ENCODE peak calls at places on chromosome 17, in eight cellular contexts. One of them, this sample, is unnamed.

GRCh38 chr17:47280072-47280811 is 26.6 kb downstream of the ITGB3 start:
- DNase-seq in breast epithelium: no peak
- DNase-seq in posterior vena cava: no peak
- DNase-seq in A549: no peak
- DNase-seq in midbrain: no peak
- DNase-seq in AG08396: no peak
- DNase-seq in T-helper 17 cell: no peak
- DNase-seq in AML-193: no peak
- DNase-seq in this sample: no peak

GRCh38 chr17:6043405-6043804 is 26.8 kb upstream of the WSCD1 start:
- DNase-seq in breast epithelium: no peak
- DNase-seq in posterior vena cava: no peak
- DNase-seq in A549: no peak
- DNase-seq in midbrain: no peak
- DNase-seq in AG08396: no peak
- DNase-seq in T-helper 17 cell: no peak
- DNase-seq in AML-193: no peak
- DNase-seq in this sample: no peak

GRCh38 chr17:11848330-11848729 is 148.9 kb downstream of the ZNF18 start:
- DNase-seq in breast epithelium: no peak
- DNase-seq in posterior vena cava: no peak
- DNase-seq in A549: no peak
- DNase-seq in midbrain: no peak
- DNase-seq in AG08396: no peak
- DNase-seq in T-helper 17 cell: no peak
- DNase-seq in AML-193: no peak
- DNase-seq in this sample: no peak

GRCh38 chr17:68794636-68795503 is 160.3 kb downstream of the ABCA8 start:
- DNase-seq in breast epithelium: no peak
- DNase-seq in posterior vena cava: no peak
- DNase-seq in A549: no peak
- DNase-seq in midbrain: peak
- DNase-seq in AG08396: no peak
- DNase-seq in T-helper 17 cell: no peak
- DNase-seq in AML-193: peak
- DNase-seq in this sample: no peak

GRCh38 chr17:58121925-58122324 is 26.3 kb upstream of the OR4D1 start:
- DNase-seq in breast epithelium: no peak
- DNase-seq in posterior vena cava: no peak
- DNase-seq in A549: peak
- DNase-seq in midbrain: peak
- DNase-seq in AG08396: peak
- DNase-seq in T-helper 17 cell: no peak
- DNase-seq in AML-193: peak
- DNase-seq in this sample: no peak

GRCh38 chr17:1640329-1641064 is 5.0 kb downstream of the SCARF1 start:
- DNase-seq in breast epithelium: peak
- DNase-seq in posterior vena cava: no peak
- DNase-seq in A549: no peak
- DNase-seq in midbrain: no peak
- DNase-seq in AG08396: no peak
- DNase-seq in T-helper 17 cell: no peak
- DNase-seq in AML-193: no peak
- DNase-seq in this sample: no peak

GRCh38 chr17:28712037-28712704 is 483 bp upstream of the PROCA1 start:
- DNase-seq in breast epithelium: no peak
- DNase-seq in posterior vena cava: no peak
- DNase-seq in A549: no peak
- DNase-seq in midbrain: peak
- DNase-seq in AG08396: no peak
- DNase-seq in T-helper 17 cell: peak
- DNase-seq in AML-193: peak
- DNase-seq in this sample: no peak

GRCh38 chr17:76475302-76475701 is 7.9 kb downstream of the AANAT start:
- DNase-seq in breast epithelium: no peak
- DNase-seq in posterior vena cava: no peak
- DNase-seq in A549: no peak
- DNase-seq in midbrain: no peak
- DNase-seq in AG08396: no peak
- DNase-seq in T-helper 17 cell: no peak
- DNase-seq in AML-193: no peak
- DNase-seq in this sample: no peak

GRCh38 chr17:17682293-17682736 is 1.1 kb downstream of the RAI1 start:
- DNase-seq in breast epithelium: no peak
- DNase-seq in posterior vena cava: peak
- DNase-seq in A549: peak
- DNase-seq in midbrain: peak
- DNase-seq in AG08396: no peak
- DNase-seq in T-helper 17 cell: peak
- DNase-seq in AML-193: no peak
- DNase-seq in this sample: no peak

GRCh38 chr17:67139784-67140665 is 95.7 kb downstream of the CACNG1 start:
- DNase-seq in breast epithelium: no peak
- DNase-seq in posterior vena cava: no peak
- DNase-seq in A549: peak
- DNase-seq in midbrain: peak
- DNase-seq in AG08396: no peak
- DNase-seq in T-helper 17 cell: no peak
- DNase-seq in AML-193: no peak
- DNase-seq in this sample: peak

GRCh38 chr17:6583411-6583810 is 27.1 kb upstream of the PITPNM3 start:
- DNase-seq in breast epithelium: no peak
- DNase-seq in posterior vena cava: no peak
- DNase-seq in A549: no peak
- DNase-seq in midbrain: no peak
- DNase-seq in AG08396: no peak
- DNase-seq in T-helper 17 cell: no peak
- DNase-seq in AML-193: no peak
- DNase-seq in this sample: no peak

GRCh38 chr17:38341035-38341721 is 2.6 kb downstream of the GPR179 start:
- DNase-seq in breast epithelium: no peak
- DNase-seq in posterior vena cava: no peak
- DNase-seq in A549: no peak
- DNase-seq in midbrain: peak
- DNase-seq in AG08396: peak
- DNase-seq in T-helper 17 cell: no peak
- DNase-seq in AML-193: no peak
- DNase-seq in this sample: no peak

GRCh38 chr17:50599606-50600005 is 35.1 kb upstream of the ABCC3 start:
- DNase-seq in breast epithelium: no peak
- DNase-seq in posterior vena cava: no peak
- DNase-seq in A549: no peak
- DNase-seq in midbrain: no peak
- DNase-seq in AG08396: no peak
- DNase-seq in T-helper 17 cell: no peak
- DNase-seq in AML-193: no peak
- DNase-seq in this sample: no peak

GRCh38 chr17:9003355-9004131 is 17.8 kb upstream of the NTN1 start:
- DNase-seq in breast epithelium: no peak
- DNase-seq in posterior vena cava: peak
- DNase-seq in A549: no peak
- DNase-seq in midbrain: no peak
- DNase-seq in AG08396: no peak
- DNase-seq in T-helper 17 cell: no peak
- DNase-seq in AML-193: no peak
- DNase-seq in this sample: no peak

GRCh38 chr17:64315032-64315490 is 52.0 kb upstream of the TEX2 start:
- DNase-seq in breast epithelium: peak
- DNase-seq in posterior vena cava: peak
- DNase-seq in A549: no peak
- DNase-seq in midbrain: peak
- DNase-seq in AG08396: no peak
- DNase-seq in T-helper 17 cell: no peak
- DNase-seq in AML-193: no peak
- DNase-seq in this sample: no peak

GRCh38 chr17:29193146-29193545 is 12.9 kb upstream of the MYO18A start:
- DNase-seq in breast epithelium: no peak
- DNase-seq in posterior vena cava: no peak
- DNase-seq in A549: no peak
- DNase-seq in midbrain: no peak
- DNase-seq in AG08396: no peak
- DNase-seq in T-helper 17 cell: no peak
- DNase-seq in AML-193: no peak
- DNase-seq in this sample: no peak

GRCh38 chr17:47301161-47301560 is 22.6 kb upstream of the EFCAB13 start:
- DNase-seq in breast epithelium: no peak
- DNase-seq in posterior vena cava: no peak
- DNase-seq in A549: no peak
- DNase-seq in midbrain: no peak
- DNase-seq in AG08396: no peak
- DNase-seq in T-helper 17 cell: no peak
- DNase-seq in AML-193: no peak
- DNase-seq in this sample: no peak

GRCh38 chr17:6454495-6455320 is 10.5 kb downstream of the PIMREG start:
- DNase-seq in breast epithelium: no peak
- DNase-seq in posterior vena cava: no peak
- DNase-seq in A549: no peak
- DNase-seq in midbrain: no peak
- DNase-seq in AG08396: no peak
- DNase-seq in T-helper 17 cell: no peak
- DNase-seq in AML-193: no peak
- DNase-seq in this sample: no peak

GRCh38 chr17:1644493-1645206 is 882 bp downstream of the SCARF1 start:
- DNase-seq in breast epithelium: no peak
- DNase-seq in posterior vena cava: no peak
- DNase-seq in A549: no peak
- DNase-seq in midbrain: no peak
- DNase-seq in AG08396: peak
- DNase-seq in T-helper 17 cell: no peak
- DNase-seq in AML-193: no peak
- DNase-seq in this sample: no peak

GRCh38 chr17:49574283-49574892 is 1.3 kb upstream of the NXPH3 start:
- DNase-seq in breast epithelium: no peak
- DNase-seq in posterior vena cava: peak
- DNase-seq in A549: no peak
- DNase-seq in midbrain: peak
- DNase-seq in AG08396: no peak
- DNase-seq in T-helper 17 cell: no peak
- DNase-seq in AML-193: no peak
- DNase-seq in this sample: no peak

GRCh38 chr17:38982858-38983746 is 15.9 kb upstream of the FBXO47 start:
- DNase-seq in breast epithelium: no peak
- DNase-seq in posterior vena cava: no peak
- DNase-seq in A549: peak
- DNase-seq in midbrain: peak
- DNase-seq in AG08396: peak
- DNase-seq in T-helper 17 cell: no peak
- DNase-seq in AML-193: peak
- DNase-seq in this sample: peak

GRCh38 chr17:40062347-40063033 is at the start of gene THRA:
- DNase-seq in breast epithelium: peak
- DNase-seq in posterior vena cava: peak
- DNase-seq in A549: no peak
- DNase-seq in midbrain: no peak
- DNase-seq in AG08396: peak
- DNase-seq in T-helper 17 cell: peak
- DNase-seq in AML-193: peak
- DNase-seq in this sample: peak

GRCh38 chr17:66767164-66767933 is 67.6 kb upstream of the CACNG5 start:
- DNase-seq in breast epithelium: no peak
- DNase-seq in posterior vena cava: no peak
- DNase-seq in A549: no peak
- DNase-seq in midbrain: no peak
- DNase-seq in AG08396: no peak
- DNase-seq in T-helper 17 cell: no peak
- DNase-seq in AML-193: no peak
- DNase-seq in this sample: no peak

GRCh38 chr17:9729034-9729650 is 62.2 kb downstream of the DHRS7C start:
- DNase-seq in breast epithelium: peak
- DNase-seq in posterior vena cava: no peak
- DNase-seq in A549: peak
- DNase-seq in midbrain: peak
- DNase-seq in AG08396: peak
- DNase-seq in T-helper 17 cell: no peak
- DNase-seq in AML-193: peak
- DNase-seq in this sample: peak

GRCh38 chr17:81200695-81201580 is 21.8 kb downstream of the CEP131 start:
- DNase-seq in breast epithelium: peak
- DNase-seq in posterior vena cava: no peak
- DNase-seq in A549: peak
- DNase-seq in midbrain: peak
- DNase-seq in AG08396: peak
- DNase-seq in T-helper 17 cell: no peak
- DNase-seq in AML-193: peak
- DNase-seq in this sample: peak

GRCh38 chr17:64171041-64171440 is 41.1 kb upstream of the ERN1 start:
- DNase-seq in breast epithelium: no peak
- DNase-seq in posterior vena cava: no peak
- DNase-seq in A549: peak
- DNase-seq in midbrain: no peak
- DNase-seq in AG08396: no peak
- DNase-seq in T-helper 17 cell: no peak
- DNase-seq in AML-193: no peak
- DNase-seq in this sample: no peak

GRCh38 chr17:3802461-3803307 is 1.7 kb upstream of the ITGAE start:
- DNase-seq in breast epithelium: peak
- DNase-seq in posterior vena cava: peak
- DNase-seq in A549: no peak
- DNase-seq in midbrain: no peak
- DNase-seq in AG08396: peak
- DNase-seq in T-helper 17 cell: no peak
- DNase-seq in AML-193: peak
- DNase-seq in this sample: peak

GRCh38 chr17:35972535-35972934 is 8.8 kb downstream of the CCL16 start:
- DNase-seq in breast epithelium: no peak
- DNase-seq in posterior vena cava: no peak
- DNase-seq in A549: no peak
- DNase-seq in midbrain: no peak
- DNase-seq in AG08396: no peak
- DNase-seq in T-helper 17 cell: no peak
- DNase-seq in AML-193: no peak
- DNase-seq in this sample: no peak

GRCh38 chr17:40340880-40341807 is 23.4 kb downstream of the GJD3 start:
- DNase-seq in breast epithelium: peak
- DNase-seq in posterior vena cava: peak
- DNase-seq in A549: peak
- DNase-seq in midbrain: peak
- DNase-seq in AG08396: peak
- DNase-seq in T-helper 17 cell: peak
- DNase-seq in AML-193: no peak
- DNase-seq in this sample: peak

GRCh38 chr17:48002920-48003685 is 32.2 kb downstream of the CDK5RAP3 start:
- DNase-seq in breast epithelium: no peak
- DNase-seq in posterior vena cava: peak
- DNase-seq in A549: no peak
- DNase-seq in midbrain: no peak
- DNase-seq in AG08396: no peak
- DNase-seq in T-helper 17 cell: no peak
- DNase-seq in AML-193: no peak
- DNase-seq in this sample: no peak

GRCh38 chr17:41535764-41536481 is 7.8 kb upstream of the KRT19 start:
- DNase-seq in breast epithelium: peak
- DNase-seq in posterior vena cava: peak
- DNase-seq in A549: no peak
- DNase-seq in midbrain: no peak
- DNase-seq in AG08396: no peak
- DNase-seq in T-helper 17 cell: no peak
- DNase-seq in AML-193: no peak
- DNase-seq in this sample: no peak

GRCh38 chr17:68906638-68907037 is 48.6 kb downstream of the ABCA8 start:
- DNase-seq in breast epithelium: no peak
- DNase-seq in posterior vena cava: no peak
- DNase-seq in A549: peak
- DNase-seq in midbrain: peak
- DNase-seq in AG08396: no peak
- DNase-seq in T-helper 17 cell: no peak
- DNase-seq in AML-193: peak
- DNase-seq in this sample: no peak

GRCh38 chr17:55254375-55254774 is 10.4 kb upstream of the HLF start:
- DNase-seq in breast epithelium: no peak
- DNase-seq in posterior vena cava: no peak
- DNase-seq in A549: no peak
- DNase-seq in midbrain: no peak
- DNase-seq in AG08396: no peak
- DNase-seq in T-helper 17 cell: no peak
- DNase-seq in AML-193: no peak
- DNase-seq in this sample: no peak

GRCh38 chr17:66580178-66580577 is 254.7 kb upstream of the CACNG5 start:
- DNase-seq in breast epithelium: no peak
- DNase-seq in posterior vena cava: peak
- DNase-seq in A549: peak
- DNase-seq in midbrain: no peak
- DNase-seq in AG08396: peak
- DNase-seq in T-helper 17 cell: no peak
- DNase-seq in AML-193: no peak
- DNase-seq in this sample: no peak